ENCODE peak calls at places on chromosomes 12 and 14, in nine cellular contexts. J, F, L, B, D, U, N, Y and H are unnamed samples.

GRCh38 chr12:72679147-72679757 is 407.1 kb downstream of the TRHDE start:
- DNase-seq in J (no peak), F (no peak), L (no peak), B (no peak), D (no peak), U (no peak), N (no peak), Y (no peak), H (peak)

GRCh38 chr12:56154818-56155217 is 2.4 kb downstream of the MYL6B start:
- DNase-seq in J (no peak), F (no peak), L (no peak), B (no peak), D (no peak), U (no peak), N (no peak), Y (no peak), H (no peak)

GRCh38 chr12:105240233-105240632 is 4.3 kb upstream of the APPL2 start:
- DNase-seq in J (no peak), F (no peak), L (no peak), B (no peak), D (no peak), U (peak), N (no peak), Y (no peak), H (peak)

GRCh38 chr12:93682846-93683261 is 5.7 kb downstream of the CRADD start:
- DNase-seq in J (no peak), F (no peak), L (no peak), B (no peak), D (no peak), U (no peak), N (no peak), Y (no peak), H (no peak)

GRCh38 chr12:68497112-68497511 is 113.6 kb upstream of the RAP1B start:
- DNase-seq in J (no peak), F (no peak), L (no peak), B (no peak), D (no peak), U (no peak), N (no peak), Y (no peak), H (no peak)

GRCh38 chr12:82524636-82525035 is 162.1 kb upstream of the TMTC2 start:
- DNase-seq in J (no peak), F (peak), L (no peak), B (no peak), D (no peak), U (no peak), N (no peak), Y (no peak), H (no peak)

GRCh38 chr14:56125772-56126411 is 7.7 kb downstream of the PELI2 start:
- DNase-seq in J (no peak), F (no peak), L (no peak), B (no peak), D (peak), U (no peak), N (no peak), Y (no peak), H (no peak)

GRCh38 chr12:92624236-92624635 is 78.6 kb upstream of the PLEKHG7 start:
- DNase-seq in J (no peak), F (peak), L (no peak), B (no peak), D (no peak), U (no peak), N (no peak), Y (no peak), H (no peak)

GRCh38 chr14:81729622-81730021 is 196.0 kb upstream of the SEL1L start:
- DNase-seq in J (no peak), F (no peak), L (no peak), B (no peak), D (no peak), U (no peak), N (no peak), Y (no peak), H (no peak)

GRCh38 chr12:131948166-131948712 is 1.5 kb upstream of the EP400 start:
- DNase-seq in J (no peak), F (no peak), L (no peak), B (no peak), D (no peak), U (no peak), N (no peak), Y (no peak), H (peak)

GRCh38 chr12:17577405-17577804 is 512.6 kb downstream of the RERGL start:
- DNase-seq in J (no peak), F (no peak), L (no peak), B (no peak), D (no peak), U (no peak), N (no peak), Y (no peak), H (no peak)

GRCh38 chr14:104386281-104386841 is 193.2 kb upstream of the C14orf180 start:
- DNase-seq in J (no peak), F (no peak), L (no peak), B (no peak), D (no peak), U (no peak), N (no peak), Y (no peak), H (no peak)

GRCh38 chr14:26276757-26277156 is 321.1 kb downstream of the NOVA1 start:
- DNase-seq in J (no peak), F (no peak), L (no peak), B (no peak), D (no peak), U (no peak), N (no peak), Y (no peak), H (peak)

GRCh38 chr14:78606111-78606510 is 435.9 kb downstream of the NRXN3 start:
- DNase-seq in J (no peak), F (peak), L (no peak), B (peak), D (no peak), U (no peak), N (no peak), Y (no peak), H (no peak)

GRCh38 chr14:23544511-23545447 is 6.8 kb downstream of the ZFHX2 start:
- DNase-seq in J (no peak), F (no peak), L (no peak), B (no peak), D (peak), U (no peak), N (no peak), Y (no peak), H (no peak)

GRCh38 chr12:57549909-57550627 is at the start of gene KIF5A:
- DNase-seq in J (peak), F (no peak), L (peak), B (no peak), D (peak), U (no peak), N (peak), Y (peak), H (peak)

GRCh38 chr14:32252030-32252670 is 49.1 kb upstream of the RNU6-8 start:
- DNase-seq in J (peak), F (peak), L (peak), B (peak), D (peak), U (peak), N (peak), Y (peak), H (peak)

GRCh38 chr14:77026166-77026929 is 2.2 kb downstream of the IRF2BPL start:
- DNase-seq in J (no peak), F (peak), L (no peak), B (no peak), D (peak), U (no peak), N (peak), Y (peak), H (no peak)

GRCh38 chr14:21026251-21026987 is 1.6 kb upstream of the NDRG2 start:
- DNase-seq in J (no peak), F (no peak), L (no peak), B (no peak), D (peak), U (no peak), N (no peak), Y (no peak), H (no peak)

GRCh38 chr14:60651051-60651935 is 2.0 kb upstream of the SIX1 start:
- DNase-seq in J (no peak), F (no peak), L (no peak), B (no peak), D (no peak), U (no peak), N (no peak), Y (no peak), H (no peak)

GRCh38 chr12:111596985-111597730 is 2.0 kb downstream of the ATXN2 start:
- DNase-seq in J (peak), F (peak), L (no peak), B (no peak), D (peak), U (peak), N (no peak), Y (peak), H (peak)

GRCh38 chr12:52956987-52957386 is 8.1 kb downstream of the KRT18 start:
- DNase-seq in J (no peak), F (no peak), L (no peak), B (no peak), D (no peak), U (no peak), N (no peak), Y (no peak), H (no peak)

GRCh38 chr14:81656811-81657210 is 123.2 kb upstream of the SEL1L start:
- DNase-seq in J (no peak), F (no peak), L (no peak), B (no peak), D (no peak), U (no peak), N (no peak), Y (no peak), H (no peak)

GRCh38 chr14:68363841-68364711 is 428.8 kb downstream of the ZFP36L1 start:
- DNase-seq in J (no peak), F (no peak), L (no peak), B (no peak), D (peak), U (no peak), N (no peak), Y (no peak), H (no peak)

GRCh38 chr14:74238974-74239847 is at the start of gene VSX2:
- DNase-seq in J (no peak), F (no peak), L (no peak), B (no peak), D (no peak), U (no peak), N (no peak), Y (no peak), H (no peak)

GRCh38 chr12:132954471-132955048 is 1.5 kb downstream of the ZNF605 start:
- DNase-seq in J (no peak), F (peak), L (no peak), B (no peak), D (no peak), U (no peak), N (no peak), Y (no peak), H (no peak)

GRCh38 chr12:33180921-33181320 is 258.7 kb downstream of the SYT10 start:
- DNase-seq in J (no peak), F (no peak), L (no peak), B (no peak), D (no peak), U (no peak), N (no peak), Y (no peak), H (peak)

GRCh38 chr12:96806272-96806671 is 100.8 kb upstream of the NEDD1 start:
- DNase-seq in J (no peak), F (no peak), L (no peak), B (no peak), D (no peak), U (no peak), N (no peak), Y (no peak), H (no peak)

GRCh38 chr14:44898547-44898946 is 63.2 kb downstream of the KLHL28 start:
- DNase-seq in J (no peak), F (peak), L (no peak), B (no peak), D (no peak), U (no peak), N (no peak), Y (no peak), H (no peak)

GRCh38 chr12:41345071-41345470 is 157.0 kb downstream of the PDZRN4 start:
- DNase-seq in J (no peak), F (no peak), L (no peak), B (no peak), D (no peak), U (no peak), N (no peak), Y (no peak), H (no peak)

GRCh38 chr14:78519863-78520262 is 349.7 kb downstream of the NRXN3 start:
- DNase-seq in J (no peak), F (no peak), L (no peak), B (no peak), D (no peak), U (no peak), N (no peak), Y (peak), H (peak)

GRCh38 chr12:64670856-64671639 is 60.8 kb downstream of the RASSF3 start:
- DNase-seq in J (no peak), F (peak), L (no peak), B (no peak), D (no peak), U (no peak), N (no peak), Y (no peak), H (no peak)